ENCODE peak calls at places on chromosomes 6 and 20, in nine cellular contexts. One of them, this sample, is unnamed.

GRCh38 chr6:93644611-93645010 is 225.3 kb upstream of the EPHA7 start:
- DNase-seq in progenitor cell of endocrine pancreas: no peak
- DNase-seq in SK-N-SH: no peak
- DNase-seq in epithelial cell of esophagus: no peak
- DNase-seq in neural progenitor cell: no peak
- DNase-seq in lung: no peak
- DNase-seq in fibroblast of lung: no peak
- DNase-seq in neural crest cell: no peak
- DNase-seq in cardiac fibroblast: peak
- DNase-seq in this sample: no peak

GRCh38 chr6:15132854-15133670 is 112.8 kb upstream of the JARID2 start:
- DNase-seq in progenitor cell of endocrine pancreas: no peak
- DNase-seq in SK-N-SH: no peak
- DNase-seq in epithelial cell of esophagus: peak
- DNase-seq in neural progenitor cell: no peak
- DNase-seq in lung: peak
- DNase-seq in fibroblast of lung: peak
- DNase-seq in neural crest cell: no peak
- DNase-seq in cardiac fibroblast: peak
- DNase-seq in this sample: peak

GRCh38 chr20:708956-709355 is 33.4 kb upstream of the SCRT2 start:
- DNase-seq in progenitor cell of endocrine pancreas: no peak
- DNase-seq in SK-N-SH: no peak
- DNase-seq in epithelial cell of esophagus: no peak
- DNase-seq in neural progenitor cell: no peak
- DNase-seq in lung: no peak
- DNase-seq in fibroblast of lung: no peak
- DNase-seq in neural crest cell: no peak
- DNase-seq in cardiac fibroblast: no peak
- DNase-seq in this sample: no peak

GRCh38 chr6:75201901-75202672 is 3.8 kb downstream of the COL12A1 start:
- DNase-seq in progenitor cell of endocrine pancreas: peak
- DNase-seq in SK-N-SH: peak
- DNase-seq in epithelial cell of esophagus: peak
- DNase-seq in neural progenitor cell: peak
- DNase-seq in lung: no peak
- DNase-seq in fibroblast of lung: peak
- DNase-seq in neural crest cell: peak
- DNase-seq in cardiac fibroblast: peak
- DNase-seq in this sample: no peak

GRCh38 chr20:22810626-22811559 is 224.2 kb upstream of the SSTR4 start:
- DNase-seq in progenitor cell of endocrine pancreas: no peak
- DNase-seq in SK-N-SH: no peak
- DNase-seq in epithelial cell of esophagus: no peak
- DNase-seq in neural progenitor cell: peak
- DNase-seq in lung: no peak
- DNase-seq in fibroblast of lung: no peak
- DNase-seq in neural crest cell: no peak
- DNase-seq in cardiac fibroblast: no peak
- DNase-seq in this sample: no peak

GRCh38 chr20:49387606-49387939 is 94.9 kb downstream of the KCNB1 start:
- DNase-seq in progenitor cell of endocrine pancreas: no peak
- DNase-seq in SK-N-SH: no peak
- DNase-seq in epithelial cell of esophagus: no peak
- DNase-seq in neural progenitor cell: no peak
- DNase-seq in lung: no peak
- DNase-seq in fibroblast of lung: no peak
- DNase-seq in neural crest cell: no peak
- DNase-seq in cardiac fibroblast: no peak
- DNase-seq in this sample: no peak

GRCh38 chr20:33909331-33909921 is 84.3 kb upstream of the RALY start:
- DNase-seq in progenitor cell of endocrine pancreas: no peak
- DNase-seq in SK-N-SH: no peak
- DNase-seq in epithelial cell of esophagus: peak
- DNase-seq in neural progenitor cell: no peak
- DNase-seq in lung: peak
- DNase-seq in fibroblast of lung: peak
- DNase-seq in neural crest cell: no peak
- DNase-seq in cardiac fibroblast: peak
- DNase-seq in this sample: peak

GRCh38 chr6:24646771-24647170 is 780 bp upstream of the KIAA0319 start:
- DNase-seq in progenitor cell of endocrine pancreas: no peak
- DNase-seq in SK-N-SH: no peak
- DNase-seq in epithelial cell of esophagus: peak
- DNase-seq in neural progenitor cell: no peak
- DNase-seq in lung: no peak
- DNase-seq in fibroblast of lung: peak
- DNase-seq in neural crest cell: no peak
- DNase-seq in cardiac fibroblast: peak
- DNase-seq in this sample: peak

GRCh38 chr6:144286503-144287393 is 1.6 kb downstream of the UTRN start:
- DNase-seq in progenitor cell of endocrine pancreas: peak
- DNase-seq in SK-N-SH: peak
- DNase-seq in epithelial cell of esophagus: peak
- DNase-seq in neural progenitor cell: peak
- DNase-seq in lung: peak
- DNase-seq in fibroblast of lung: peak
- DNase-seq in neural crest cell: peak
- DNase-seq in cardiac fibroblast: peak
- DNase-seq in this sample: peak

GRCh38 chr6:7882505-7883257 is 27.9 kb downstream of the TXNDC5 start:
- DNase-seq in progenitor cell of endocrine pancreas: no peak
- DNase-seq in SK-N-SH: no peak
- DNase-seq in epithelial cell of esophagus: no peak
- DNase-seq in neural progenitor cell: no peak
- DNase-seq in lung: no peak
- DNase-seq in fibroblast of lung: no peak
- DNase-seq in neural crest cell: no peak
- DNase-seq in cardiac fibroblast: no peak
- DNase-seq in this sample: no peak

GRCh38 chr6:26054937-26055669 is 32.1 kb upstream of the HFE start:
- DNase-seq in progenitor cell of endocrine pancreas: peak
- DNase-seq in SK-N-SH: peak
- DNase-seq in epithelial cell of esophagus: peak
- DNase-seq in neural progenitor cell: peak
- DNase-seq in lung: peak
- DNase-seq in fibroblast of lung: peak
- DNase-seq in neural crest cell: peak
- DNase-seq in cardiac fibroblast: peak
- DNase-seq in this sample: peak

GRCh38 chr20:40305303-40305702 is 383.7 kb downstream of the MAFB start:
- DNase-seq in progenitor cell of endocrine pancreas: no peak
- DNase-seq in SK-N-SH: no peak
- DNase-seq in epithelial cell of esophagus: no peak
- DNase-seq in neural progenitor cell: no peak
- DNase-seq in lung: no peak
- DNase-seq in fibroblast of lung: no peak
- DNase-seq in neural crest cell: no peak
- DNase-seq in cardiac fibroblast: no peak
- DNase-seq in this sample: no peak

GRCh38 chr6:4262506-4262905 is 127.1 kb upstream of the ECI2 start:
- DNase-seq in progenitor cell of endocrine pancreas: no peak
- DNase-seq in SK-N-SH: no peak
- DNase-seq in epithelial cell of esophagus: no peak
- DNase-seq in neural progenitor cell: no peak
- DNase-seq in lung: no peak
- DNase-seq in fibroblast of lung: no peak
- DNase-seq in neural crest cell: no peak
- DNase-seq in cardiac fibroblast: no peak
- DNase-seq in this sample: no peak

GRCh38 chr6:119112856-119113530 is 34.5 kb upstream of the FAM184A start:
- DNase-seq in progenitor cell of endocrine pancreas: no peak
- DNase-seq in SK-N-SH: peak
- DNase-seq in epithelial cell of esophagus: no peak
- DNase-seq in neural progenitor cell: no peak
- DNase-seq in lung: no peak
- DNase-seq in fibroblast of lung: no peak
- DNase-seq in neural crest cell: no peak
- DNase-seq in cardiac fibroblast: peak
- DNase-seq in this sample: no peak

GRCh38 chr6:161583561-161583960 is 309.7 kb upstream of the AGPAT4 start:
- DNase-seq in progenitor cell of endocrine pancreas: no peak
- DNase-seq in SK-N-SH: no peak
- DNase-seq in epithelial cell of esophagus: peak
- DNase-seq in neural progenitor cell: no peak
- DNase-seq in lung: no peak
- DNase-seq in fibroblast of lung: no peak
- DNase-seq in neural crest cell: no peak
- DNase-seq in cardiac fibroblast: no peak
- DNase-seq in this sample: no peak

GRCh38 chr6:48535569-48535968 is 424.6 kb upstream of the PTCHD4 start:
- DNase-seq in progenitor cell of endocrine pancreas: no peak
- DNase-seq in SK-N-SH: no peak
- DNase-seq in epithelial cell of esophagus: peak
- DNase-seq in neural progenitor cell: peak
- DNase-seq in lung: no peak
- DNase-seq in fibroblast of lung: peak
- DNase-seq in neural crest cell: no peak
- DNase-seq in cardiac fibroblast: peak
- DNase-seq in this sample: no peak

GRCh38 chr20:32538526-32538918 is 46.6 kb downstream of the NOL4L start:
- DNase-seq in progenitor cell of endocrine pancreas: no peak
- DNase-seq in SK-N-SH: no peak
- DNase-seq in epithelial cell of esophagus: no peak
- DNase-seq in neural progenitor cell: no peak
- DNase-seq in lung: no peak
- DNase-seq in fibroblast of lung: no peak
- DNase-seq in neural crest cell: no peak
- DNase-seq in cardiac fibroblast: peak
- DNase-seq in this sample: no peak

GRCh38 chr6:46184114-46184513 is 13.3 kb upstream of the ENPP5 start:
- DNase-seq in progenitor cell of endocrine pancreas: no peak
- DNase-seq in SK-N-SH: no peak
- DNase-seq in epithelial cell of esophagus: peak
- DNase-seq in neural progenitor cell: no peak
- DNase-seq in lung: no peak
- DNase-seq in fibroblast of lung: peak
- DNase-seq in neural crest cell: no peak
- DNase-seq in cardiac fibroblast: peak
- DNase-seq in this sample: peak

GRCh38 chr6:154403803-154404202 is 47.2 kb upstream of the IPCEF1 start:
- DNase-seq in progenitor cell of endocrine pancreas: no peak
- DNase-seq in SK-N-SH: peak
- DNase-seq in epithelial cell of esophagus: peak
- DNase-seq in neural progenitor cell: no peak
- DNase-seq in lung: no peak
- DNase-seq in fibroblast of lung: peak
- DNase-seq in neural crest cell: no peak
- DNase-seq in cardiac fibroblast: peak
- DNase-seq in this sample: peak

GRCh38 chr6:5213851-5214507 is 46.8 kb downstream of the LYRM4 start:
- DNase-seq in progenitor cell of endocrine pancreas: no peak
- DNase-seq in SK-N-SH: no peak
- DNase-seq in epithelial cell of esophagus: no peak
- DNase-seq in neural progenitor cell: no peak
- DNase-seq in lung: no peak
- DNase-seq in fibroblast of lung: peak
- DNase-seq in neural crest cell: no peak
- DNase-seq in cardiac fibroblast: peak
- DNase-seq in this sample: peak

GRCh38 chr20:37364927-37365272 is 19.0 kb downstream of the SRC start:
- DNase-seq in progenitor cell of endocrine pancreas: no peak
- DNase-seq in SK-N-SH: no peak
- DNase-seq in epithelial cell of esophagus: no peak
- DNase-seq in neural progenitor cell: no peak
- DNase-seq in lung: no peak
- DNase-seq in fibroblast of lung: no peak
- DNase-seq in neural crest cell: no peak
- DNase-seq in cardiac fibroblast: no peak
- DNase-seq in this sample: no peak

GRCh38 chr20:15942130-15942529 is 631.1 kb downstream of the KIF16B start:
- DNase-seq in progenitor cell of endocrine pancreas: no peak
- DNase-seq in SK-N-SH: no peak
- DNase-seq in epithelial cell of esophagus: peak
- DNase-seq in neural progenitor cell: no peak
- DNase-seq in lung: no peak
- DNase-seq in fibroblast of lung: peak
- DNase-seq in neural crest cell: no peak
- DNase-seq in cardiac fibroblast: no peak
- DNase-seq in this sample: no peak
- TF ChIP-seq CTCF in progenitor cell of endocrine pancreas: no peak
- TF ChIP-seq CTCF in SK-N-SH: no peak
- TF ChIP-seq CTCF in epithelial cell of esophagus: no peak
- TF ChIP-seq CTCF in neural progenitor cell: no peak
- TF ChIP-seq CTCF in lung: no peak
- TF ChIP-seq CTCF in fibroblast of lung: no peak
- TF ChIP-seq CTCF in neural crest cell: no peak
- TF ChIP-seq CTCF in cardiac fibroblast: no peak
- TF ChIP-seq CTCF in this sample: no peak

GRCh38 chr6:28585335-28585734 is 59.7 kb downstream of the GPX5 start:
- DNase-seq in progenitor cell of endocrine pancreas: no peak
- DNase-seq in SK-N-SH: no peak
- DNase-seq in epithelial cell of esophagus: peak
- DNase-seq in neural progenitor cell: no peak
- DNase-seq in lung: no peak
- DNase-seq in fibroblast of lung: peak
- DNase-seq in neural crest cell: no peak
- DNase-seq in cardiac fibroblast: peak
- DNase-seq in this sample: peak
- TF ChIP-seq CTCF in progenitor cell of endocrine pancreas: peak
- TF ChIP-seq CTCF in SK-N-SH: no peak
- TF ChIP-seq CTCF in epithelial cell of esophagus: no peak
- TF ChIP-seq CTCF in neural progenitor cell: no peak
- TF ChIP-seq CTCF in lung: no peak
- TF ChIP-seq CTCF in fibroblast of lung: peak
- TF ChIP-seq CTCF in neural crest cell: peak
- TF ChIP-seq CTCF in cardiac fibroblast: peak
- TF ChIP-seq CTCF in this sample: peak

GRCh38 chr20:2872304-2873009 is 824 bp upstream of the PTPRA start:
- DNase-seq in progenitor cell of endocrine pancreas: peak
- DNase-seq in SK-N-SH: peak
- DNase-seq in epithelial cell of esophagus: peak
- DNase-seq in neural progenitor cell: peak
- DNase-seq in lung: peak
- DNase-seq in fibroblast of lung: peak
- DNase-seq in neural crest cell: peak
- DNase-seq in cardiac fibroblast: peak
- DNase-seq in this sample: peak
- TF ChIP-seq CTCF in progenitor cell of endocrine pancreas: peak
- TF ChIP-seq CTCF in SK-N-SH: peak
- TF ChIP-seq CTCF in epithelial cell of esophagus: peak
- TF ChIP-seq CTCF in neural progenitor cell: peak
- TF ChIP-seq CTCF in lung: no peak
- TF ChIP-seq CTCF in fibroblast of lung: peak
- TF ChIP-seq CTCF in neural crest cell: peak
- TF ChIP-seq CTCF in cardiac fibroblast: peak
- TF ChIP-seq CTCF in this sample: peak

DNA sequence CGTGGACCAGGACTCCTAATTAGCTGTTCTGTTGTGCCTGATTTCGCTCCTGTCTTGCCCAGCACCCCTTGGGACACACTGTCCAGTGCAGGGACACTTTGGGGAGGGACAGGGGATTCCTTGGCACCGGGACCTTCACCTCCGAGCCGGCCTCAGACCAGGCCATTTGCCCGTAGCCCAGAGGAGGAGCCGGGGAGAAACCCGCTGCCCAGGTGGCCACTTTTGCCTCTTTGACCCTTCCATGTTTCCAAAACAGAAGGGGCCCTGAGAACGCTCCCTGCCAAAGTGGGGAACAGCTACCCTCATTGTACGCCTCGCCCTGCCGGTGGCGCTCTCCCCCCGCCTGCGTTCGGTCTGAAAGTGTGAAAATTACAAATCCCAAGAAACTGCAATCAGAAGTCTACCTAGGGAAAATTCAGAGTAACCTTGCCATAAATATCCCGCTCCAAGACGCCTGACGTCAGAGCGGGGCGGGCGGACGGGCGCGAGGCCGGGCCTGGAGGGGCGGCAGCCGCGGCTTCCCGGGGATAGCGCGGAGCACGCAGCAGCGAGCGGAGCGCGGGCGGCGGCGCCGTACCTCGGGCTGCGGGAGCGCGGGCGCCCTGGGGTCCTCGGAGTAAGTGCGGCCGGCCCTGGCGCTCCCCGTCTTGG is at the start of gene DAAM2:
- DNase-seq in progenitor cell of endocrine pancreas: peak
- DNase-seq in SK-N-SH: peak
- DNase-seq in epithelial cell of esophagus: peak
- DNase-seq in neural progenitor cell: peak
- DNase-seq in lung: peak
- DNase-seq in fibroblast of lung: peak
- DNase-seq in neural crest cell: peak
- DNase-seq in cardiac fibroblast: peak
- DNase-seq in this sample: no peak
- TF ChIP-seq CTCF in progenitor cell of endocrine pancreas: peak
- TF ChIP-seq CTCF in SK-N-SH: no peak
- TF ChIP-seq CTCF in epithelial cell of esophagus: no peak
- TF ChIP-seq CTCF in neural progenitor cell: peak
- TF ChIP-seq CTCF in lung: no peak
- TF ChIP-seq CTCF in fibroblast of lung: peak
- TF ChIP-seq CTCF in neural crest cell: no peak
- TF ChIP-seq CTCF in cardiac fibroblast: no peak
- TF ChIP-seq CTCF in this sample: peak